ENCODE peak calls at places on chromosomes 3 and 15, in eight cellular contexts. O is dermis blood vessel endothelial cell, M is nucleus accumbens, T is HFF-Myc, D is NCI-H2081 treated with DMSO at 0.1 percent for 48 hours, Z is NCI-H524, I is T-helper 17 cell, R is RCC 7860. E is an unnamed sample.
A peak's percentile ranks its signal among the peaks of the same experiment; 100 is the strongest.

GRCh38 chr3:165081183-165081582 is 2.9 kb upstream of the SI start:
- DNase-seq in M (no peak), I (no peak), Z (no peak), O (no peak), T (no peak), R (no peak), D (no peak), E (no peak)

GRCh38 chr3:168168743-168169142 is 73.0 kb upstream of the GOLIM4 start:
- DNase-seq in O (no peak), D (no peak), R (no peak), Z (no peak), T (no peak), I (no peak), M (no peak), E (no peak)

GRCh38 chr3:98855811-98856400 is 45.6 kb downstream of the DCBLD2 start:
- DNase-seq in T (peak; percentile 69), I (no peak), M (no peak), D (no peak), Z (no peak), R (peak; percentile 61), O (peak; percentile 77), E (no peak)

GRCh38 chr15:84855032-84855645 is 29.3 kb upstream of the SLC28A1 start:
- DNase-seq in I (no peak), Z (no peak), D (no peak), T (no peak), R (no peak), M (no peak), O (no peak), E (no peak)

GRCh38 chr3:56323986-56324420 is 144.3 kb downstream of the ERC2 start:
- DNase-seq in M (no peak), D (no peak), T (peak; percentile 33), Z (no peak), R (peak; percentile 18), O (no peak), I (no peak), E (no peak)

GRCh38 chr3:67245545-67245944 is 247.4 kb downstream of the KBTBD8 start:
- DNase-seq in O (no peak), R (no peak), D (no peak), Z (no peak), T (no peak), M (no peak), I (no peak), E (no peak)

GRCh38 chr15:81398910-81399551 is 25.0 kb upstream of the TMC3 start:
- DNase-seq in I (no peak), R (no peak), Z (no peak), M (no peak), T (no peak), D (no peak), O (no peak), E (no peak)

GRCh38 chr15:37059051-37059450 is 41.3 kb downstream of the MEIS2 start:
- DNase-seq in I (no peak), M (no peak), O (peak; percentile 77), D (no peak), T (no peak), Z (no peak), R (peak; percentile 47), E (no peak)

GRCh38 chr3:57582470-57583168 is 14.5 kb downstream of the ARF4 start:
- DNase-seq in M (no peak), R (no peak), D (no peak), O (peak; percentile 29), I (no peak), T (no peak), Z (no peak), E (no peak)

GRCh38 chr3:149964296-149964695 is 6.4 kb downstream of the PFN2 start:
- DNase-seq in Z (no peak), T (no peak), O (no peak), D (no peak), I (no peak), M (no peak), R (no peak), E (no peak)

GRCh38 chr15:28984421-28985375 is 98.9 kb downstream of the APBA2 start:
- DNase-seq in Z (peak; percentile 71), T (peak; percentile 49), R (no peak), O (no peak), I (no peak), D (no peak), M (peak; percentile 86), E (peak; percentile 22)

GRCh38 chr3:23406576-23406975 is 203.4 kb downstream of the UBE2E2 start:
- DNase-seq in R (no peak), O (no peak), Z (no peak), D (no peak), T (no peak), M (no peak), I (no peak), E (no peak)

E was measured in naive thymus-derived CD8-positive, alpha-beta T cell.